ENCODE peak calls at places on chromosomes 2 and 18, in six cellular contexts. One of them, this sample, is unnamed.
A peak's percentile ranks its signal among the peaks of the same experiment; 100 is the strongest.

GRCh38 chr2:148896116-148896515 is 21.1 kb downstream of the KIF5C start:
- DNase-seq in HCT116: no peak
- DNase-seq in MM.1S: no peak
- DNase-seq in hepatocyte: no peak
- DNase-seq in GM23338: no peak
- DNase-seq in GM23248: no peak
- DNase-seq in this sample: no peak

GRCh38 chr2:39875182-39875913 is 96.3 kb upstream of the THUMPD2 start:
- DNase-seq in hepatocyte: peak; percentile 35
- DNase-seq in HCT116: no peak
- DNase-seq in GM23338: no peak
- DNase-seq in GM23248: peak; percentile 92
- DNase-seq in MM.1S: no peak
- DNase-seq in this sample: peak; percentile 86

GRCh38 chr2:241017228-241017940 is 19.0 kb downstream of the SNED1 start:
- DNase-seq in hepatocyte: no peak
- DNase-seq in HCT116: no peak
- DNase-seq in GM23248: no peak
- DNase-seq in GM23338: no peak
- DNase-seq in MM.1S: no peak
- DNase-seq in this sample: no peak

GRCh38 chr18:37453754-37454153 is 111.8 kb downstream of the CELF4 start:
- DNase-seq in MM.1S: no peak
- DNase-seq in HCT116: no peak
- DNase-seq in GM23248: no peak
- DNase-seq in GM23338: peak; percentile 38
- DNase-seq in hepatocyte: no peak
- DNase-seq in this sample: no peak

GRCh38 chr2:36818542-36818941 is 122.0 kb downstream of the VIT start:
- DNase-seq in GM23338: no peak
- DNase-seq in hepatocyte: no peak
- DNase-seq in MM.1S: no peak
- DNase-seq in GM23248: no peak
- DNase-seq in HCT116: no peak
- DNase-seq in this sample: no peak

GRCh38 chr2:3670941-3671340 is 12.9 kb downstream of the ALLC start:
- DNase-seq in HCT116: no peak
- DNase-seq in MM.1S: no peak
- DNase-seq in GM23338: no peak
- DNase-seq in hepatocyte: no peak
- DNase-seq in GM23248: no peak
- DNase-seq in this sample: no peak

GRCh38 chr2:222318712-222319575 is 20.1 kb upstream of the PAX3 start:
- DNase-seq in GM23338: peak; percentile 54
- DNase-seq in HCT116: no peak
- DNase-seq in GM23248: peak; percentile 41
- DNase-seq in hepatocyte: peak; percentile 51
- DNase-seq in MM.1S: peak; percentile 70
- DNase-seq in this sample: no peak

GRCh38 chr18:10315542-10315941 is 138.9 kb upstream of the APCDD1 start:
- DNase-seq in GM23338: no peak
- DNase-seq in hepatocyte: no peak
- DNase-seq in HCT116: no peak
- DNase-seq in GM23248: no peak
- DNase-seq in MM.1S: no peak
- DNase-seq in this sample: no peak

GRCh38 chr2:128494640-128495321 is 176.1 kb upstream of the HS6ST1 start:
- DNase-seq in MM.1S: no peak
- DNase-seq in GM23338: no peak
- DNase-seq in hepatocyte: no peak
- DNase-seq in GM23248: no peak
- DNase-seq in HCT116: no peak
- DNase-seq in this sample: no peak

GRCh38 chr2:239642406-239643004 is 241.7 kb upstream of the HDAC4 start:
- DNase-seq in MM.1S: no peak
- DNase-seq in hepatocyte: no peak
- DNase-seq in GM23248: no peak
- DNase-seq in GM23338: no peak
- DNase-seq in HCT116: no peak
- DNase-seq in this sample: no peak

GRCh38 chr2:28327963-28328922 is 64.4 kb upstream of the FOSL2 start:
- DNase-seq in HCT116: no peak
- DNase-seq in MM.1S: no peak
- DNase-seq in GM23338: no peak
- DNase-seq in GM23248: peak; percentile 47
- DNase-seq in hepatocyte: no peak
- DNase-seq in this sample: no peak
- H3K27ac ChIP-seq in HCT116: no peak overlapping the region
- H3K27ac ChIP-seq in MM.1S: no peak overlapping the region
- H3K27ac ChIP-seq in GM23338: no peak overlapping the region
- H3K27ac ChIP-seq in GM23248: no peak overlapping the region
- H3K27ac ChIP-seq in hepatocyte: peak overlapping the region; percentile 66
- H3K27ac ChIP-seq in this sample: no peak overlapping the region

DNA sequence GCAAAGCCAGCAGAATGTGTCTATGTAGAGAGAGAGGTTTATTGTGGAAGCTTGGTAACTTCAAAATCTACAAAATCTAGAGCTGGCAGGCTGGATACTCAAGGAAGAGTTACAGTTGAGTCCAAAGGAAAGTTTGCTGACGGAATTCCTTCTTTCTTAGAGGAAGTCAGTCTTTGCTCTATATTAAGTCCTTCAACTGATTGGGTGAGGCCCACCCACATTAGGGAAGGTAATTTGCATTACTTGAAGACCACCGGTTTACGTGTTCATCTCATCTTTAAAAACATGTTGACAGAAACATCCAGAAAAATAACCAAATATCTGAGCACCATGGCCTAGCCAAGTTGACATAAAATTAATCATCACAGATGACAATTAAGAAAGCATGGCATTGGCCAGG is 101.5 kb downstream of the TEX51 start:
- DNase-seq in GM23338: no peak
- DNase-seq in GM23248: no peak
- DNase-seq in hepatocyte: no peak
- DNase-seq in MM.1S: no peak
- DNase-seq in HCT116: no peak
- DNase-seq in this sample: no peak
- H3K9me2 ChIP-seq in GM23338: no peaks in the 10 kb centered on the region
- H3K9me2 ChIP-seq in GM23248: no peaks in the 10 kb centered on the region
- H3K9me2 ChIP-seq in hepatocyte: no peaks in the 10 kb centered on the region
- H3K9me2 ChIP-seq in MM.1S: no peaks in the 10 kb centered on the region
- H3K9me2 ChIP-seq in HCT116: no peaks in the 10 kb centered on the region
- H3K9me2 ChIP-seq in this sample: no peaks in the 10 kb centered on the region

GRCh38 chr2:43542285-43542933 is 53.4 kb downstream of the THADA start:
- DNase-seq in GM23338: peak; percentile 42
- DNase-seq in HCT116: peak; percentile 18
- DNase-seq in hepatocyte: peak; percentile 58
- DNase-seq in GM23248: peak; percentile 77
- DNase-seq in MM.1S: peak; percentile 28
- DNase-seq in this sample: peak; percentile 73

GRCh38 chr2:43541165-43541564 is 54.7 kb downstream of the THADA start:
- DNase-seq in MM.1S: no peak
- DNase-seq in hepatocyte: no peak
- DNase-seq in GM23338: no peak
- DNase-seq in GM23248: peak; percentile 61
- DNase-seq in HCT116: no peak
- DNase-seq in this sample: peak; percentile 48

GRCh38 chr2:43538034-43538670 is 57.7 kb downstream of the THADA start:
- DNase-seq in hepatocyte: no peak
- DNase-seq in GM23248: peak; percentile 29
- DNase-seq in HCT116: no peak
- DNase-seq in MM.1S: no peak
- DNase-seq in GM23338: no peak
- DNase-seq in this sample: no peak

GRCh38 chr2:43539436-43539835 is 56.4 kb downstream of the THADA start:
- DNase-seq in HCT116: no peak
- DNase-seq in MM.1S: no peak
- DNase-seq in GM23338: no peak
- DNase-seq in GM23248: peak; percentile 66
- DNase-seq in hepatocyte: no peak
- DNase-seq in this sample: no peak

GRCh38 chr2:43539991-43540860 is 55.6 kb downstream of the THADA start:
- DNase-seq in MM.1S: no peak
- DNase-seq in GM23338: no peak
- DNase-seq in GM23248: peak; percentile 98
- DNase-seq in hepatocyte: peak; percentile 19
- DNase-seq in HCT116: no peak
- DNase-seq in this sample: peak; percentile 85
- H3K27ac ChIP-seq in MM.1S: no peak overlapping the region
- H3K27ac ChIP-seq in GM23338: no peak overlapping the region
- H3K27ac ChIP-seq in GM23248: peak overlapping the region; percentile 94
- H3K27ac ChIP-seq in hepatocyte: peak overlapping the region; percentile 54
- H3K27ac ChIP-seq in HCT116: no peak overlapping the region
- H3K27ac ChIP-seq in this sample: peak overlapping the region; percentile 41

GRCh38 chr18:63788447-63789096 is 13.4 kb downstream of the SERPINB7 start:
- DNase-seq in GM23338: no peak
- DNase-seq in MM.1S: no peak
- DNase-seq in HCT116: peak; percentile 68
- DNase-seq in hepatocyte: no peak
- DNase-seq in GM23248: peak; percentile 92
- DNase-seq in this sample: peak; percentile 96
- H3K9me2 ChIP-seq in GM23338: no peaks in the 10 kb centered on the region
- H3K9me2 ChIP-seq in MM.1S: no peaks in the 10 kb centered on the region
- H3K9me2 ChIP-seq in HCT116: no peaks in the 10 kb centered on the region
- H3K9me2 ChIP-seq in hepatocyte: no peaks in the 10 kb centered on the region
- H3K9me2 ChIP-seq in GM23248: no peaks in the 10 kb centered on the region
- H3K9me2 ChIP-seq in this sample: no peaks in the 10 kb centered on the region

GRCh38 chr2:25310965-25311865 is 30.5 kb downstream of the DNMT3A start:
- DNase-seq in GM23248: no peak
- DNase-seq in GM23338: peak; percentile 81
- DNase-seq in hepatocyte: no peak
- DNase-seq in MM.1S: no peak
- DNase-seq in HCT116: peak; percentile 19
- DNase-seq in this sample: peak; percentile 88
- H3K27ac ChIP-seq in GM23248: no peak overlapping the region
- H3K27ac ChIP-seq in GM23338: peak overlapping the region; percentile 88
- H3K27ac ChIP-seq in hepatocyte: no peak overlapping the region
- H3K27ac ChIP-seq in MM.1S: no peak overlapping the region
- H3K27ac ChIP-seq in HCT116: peak overlapping the region; percentile 54
- H3K27ac ChIP-seq in this sample: no peak overlapping the region

GRCh38 chr18:74760436-74760835 is 162.8 kb downstream of the ZNF407 start:
- DNase-seq in GM23338: peak; percentile 8
- DNase-seq in GM23248: no peak
- DNase-seq in hepatocyte: no peak
- DNase-seq in HCT116: no peak
- DNase-seq in MM.1S: no peak
- DNase-seq in this sample: peak; percentile 91

GRCh38 chr18:74768096-74768495 is 170.4 kb downstream of the ZNF407 start:
- DNase-seq in MM.1S: no peak
- DNase-seq in GM23248: no peak
- DNase-seq in hepatocyte: no peak
- DNase-seq in HCT116: no peak
- DNase-seq in GM23338: no peak
- DNase-seq in this sample: no peak

GRCh38 chr18:74766233-74766632 is 168.6 kb downstream of the ZNF407 start:
- DNase-seq in HCT116: no peak
- DNase-seq in GM23338: no peak
- DNase-seq in MM.1S: no peak
- DNase-seq in GM23248: no peak
- DNase-seq in hepatocyte: no peak
- DNase-seq in this sample: no peak
- H3K9me2 ChIP-seq in HCT116: no peaks in the 10 kb centered on the region
- H3K9me2 ChIP-seq in GM23338: no peaks in the 10 kb centered on the region
- H3K9me2 ChIP-seq in MM.1S: no peaks in the 10 kb centered on the region
- H3K9me2 ChIP-seq in GM23248: peaks cover 4% of the 10 kb centered on the region
- H3K9me2 ChIP-seq in hepatocyte: no peaks in the 10 kb centered on the region
- H3K9me2 ChIP-seq in this sample: no peaks in the 10 kb centered on the region

DNA sequence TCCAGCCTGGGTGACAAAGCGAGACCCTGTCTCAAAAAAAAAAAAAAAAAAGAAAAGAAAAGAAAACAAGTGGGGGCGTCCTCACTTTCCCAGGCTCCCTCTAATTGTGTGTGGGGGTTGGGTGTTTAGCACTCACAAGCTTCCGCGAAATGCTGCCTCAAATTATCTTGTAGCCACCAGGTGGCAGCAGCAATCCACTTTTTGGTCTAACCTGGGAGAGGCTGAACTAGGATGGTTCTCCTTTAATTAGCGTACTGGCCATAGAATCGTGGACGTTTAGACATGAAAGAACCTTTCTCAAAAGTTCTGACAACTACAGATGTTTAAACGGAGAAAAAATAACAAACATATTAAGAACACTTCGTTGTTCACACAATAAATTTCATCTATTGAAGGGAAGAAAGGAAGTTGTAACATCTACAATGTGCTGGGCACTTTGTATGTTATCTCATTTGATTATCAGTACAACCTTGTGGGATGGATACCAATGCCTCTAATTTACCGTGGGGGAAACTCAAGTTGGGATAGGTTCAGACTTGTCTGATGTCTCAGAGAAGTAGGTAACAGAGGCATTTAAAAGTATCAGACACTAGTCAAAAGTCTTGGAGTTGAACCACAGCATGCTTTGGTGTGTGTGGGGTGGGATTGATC is 122.7 kb upstream of the NABP1 start:
- DNase-seq in hepatocyte: peak; percentile 88
- DNase-seq in MM.1S: peak; percentile 83
- DNase-seq in GM23248: peak; percentile 82
- DNase-seq in HCT116: peak; percentile 73
- DNase-seq in GM23338: peak; percentile 92
- DNase-seq in this sample: peak; percentile 94
- H3K27ac ChIP-seq in hepatocyte: no peak overlapping the region
- H3K27ac ChIP-seq in MM.1S: no peak overlapping the region
- H3K27ac ChIP-seq in GM23248: no peak overlapping the region
- H3K27ac ChIP-seq in HCT116: no peak overlapping the region
- H3K27ac ChIP-seq in GM23338: no peak overlapping the region
- H3K27ac ChIP-seq in this sample: no peak overlapping the region